ENCODE peak calls at places on chromosomes 11 and 22, in nine cellular contexts. D is hepatocyte; W is AG09319; N is GM23248; V is DND-41; T is CD4-positive, alpha-beta T cell; M is H7; P is stimulated activated CD4-positive, alpha-beta T cell treated with anti-CD3 and anti-CD28 coated beads, Interleukin-1b, Interleukin-23, amount 100 ng/mL, for 48 hours; I is A172. Q is an unnamed sample.

GRCh38 chr22:24066872-24067271 is 55.8 kb downstream of the CABIN1 start:
- DNase-seq in D (no peak), W (no peak), N (no peak), V (no peak), T (no peak), M (no peak), P (no peak), I (no peak), Q (no peak)

GRCh38 chr11:128336203-128336602 is 251.2 kb downstream of the ETS1 start:
- DNase-seq in D (peak), W (no peak), N (peak), V (no peak), T (no peak), M (no peak), P (no peak), I (peak), Q (peak)

GRCh38 chr11:122900803-122901202 is 18.2 kb downstream of the JHY start:
- DNase-seq in D (no peak), W (no peak), N (peak), V (no peak), T (no peak), M (no peak), P (no peak), I (no peak), Q (no peak)

GRCh38 chr11:108559904-108560303 is 33.7 kb downstream of the EXPH5 start:
- DNase-seq in D (no peak), W (peak), N (peak), V (no peak), T (no peak), M (no peak), P (no peak), I (no peak), Q (no peak)

GRCh38 chr11:44454686-44455085 is 110.8 kb upstream of the CD82 start:
- DNase-seq in D (no peak), W (no peak), N (no peak), V (no peak), T (no peak), M (no peak), P (no peak), I (no peak), Q (no peak)

GRCh38 chr22:26322179-26322905 is 106.7 kb upstream of the ASPHD2 start:
- DNase-seq in D (no peak), W (peak), N (peak), V (no peak), T (no peak), M (no peak), P (no peak), I (peak), Q (no peak)

GRCh38 chr11:93034031-93034430 is 64.6 kb downstream of the MTNR1B start:
- DNase-seq in D (peak), W (no peak), N (no peak), V (no peak), T (no peak), M (no peak), P (no peak), I (no peak), Q (no peak)

GRCh38 chr11:13857828-13858227 is 104.7 kb upstream of the SPON1 start:
- DNase-seq in D (no peak), W (no peak), N (no peak), V (no peak), T (no peak), M (no peak), P (no peak), I (no peak), Q (no peak)